ENCODE peak calls at places on chromosome 7, in five cellular contexts. T is ovary; C is EH; X is activated CD8-positive, alpha-beta memory T cell treated with anti-CD3 and anti-CD28 coated beads for 4 hours; J is CD8-positive, alpha-beta T cell. D is an unnamed sample.

GRCh38 chr7:126805351-126805750 is 447.4 kb downstream of the GRM8 start:
- DNase-seq in C (no peak), T (no peak), X (no peak), J (no peak), D (no peak)

GRCh38 chr7:82945480-82945879 is 217.2 kb downstream of the PCLO start:
- DNase-seq in X (no peak), T (no peak), C (no peak), J (no peak), D (no peak)

GRCh38 chr7:39054731-39055130 is 77.0 kb downstream of the POU6F2 start:
- DNase-seq in C (no peak), T (no peak), X (no peak), J (no peak), D (no peak)

GRCh38 chr7:130975731-130976130 is 241.7 kb upstream of the KLF14 start:
- DNase-seq in C (no peak), J (no peak), X (no peak), T (no peak), D (no peak)

GRCh38 chr7:33761440-33762080 is 143.8 kb upstream of the BMPER start:
- DNase-seq in J (no peak), T (no peak), C (no peak), X (no peak), D (no peak)

GRCh38 chr7:135650831-135651573 is 11.3 kb upstream of the STMP1 start:
- DNase-seq in J (no peak), X (no peak), C (peak; percentile 22), T (no peak), D (no peak)

GRCh38 chr7:69889338-69890080 is 291.2 kb downstream of the AUTS2 start:
- DNase-seq in J (no peak), X (no peak), C (no peak), T (no peak), D (no peak)

GRCh38 chr7:130908345-130909160 is 174.5 kb upstream of the KLF14 start:
- DNase-seq in J (no peak), T (no peak), X (no peak), C (no peak), D (no peak)

GRCh38 chr7:7100432-7100849 is 81.9 kb upstream of the C1GALT1 start:
- DNase-seq in T (no peak), C (no peak), X (no peak), J (no peak), D (no peak)

GRCh38 chr7:140542226-140542625 is 62.9 kb upstream of the MKRN1 start:
- DNase-seq in C (peak; percentile 75), T (peak; percentile 81), X (no peak), J (no peak), D (no peak)

GRCh38 chr7:48025630-48026029 is 3.3 kb downstream of the SUN3 start:
- DNase-seq in X (no peak), J (no peak), C (no peak), T (no peak), D (no peak)

GRCh38 chr7:1322240-1323110 is 89.8 kb downstream of the UNCX start:
- DNase-seq in J (no peak), T (no peak), C (no peak), X (no peak), D (peak; percentile 53)

GRCh38 chr7:8206950-8207349 is 55.0 kb downstream of the ICA1 start:
- DNase-seq in X (no peak), T (no peak), C (no peak), J (no peak), D (no peak)

GRCh38 chr7:133770863-133771492 is 356.2 kb upstream of the LRGUK start:
- DNase-seq in J (no peak), T (no peak), C (peak; percentile 62), X (no peak), D (no peak)

GRCh38 chr7:76512941-76513816 is 2.8 kb downstream of the UPK3B start:
- DNase-seq in C (peak; percentile 21), T (peak; percentile 66), X (no peak), J (no peak), D (peak; percentile 81)

GRCh38 chr7:90669002-90669401 is 72.9 kb downstream of the CDK14 start:
- DNase-seq in T (no peak), J (no peak), X (no peak), C (no peak), D (no peak)

GRCh38 chr7:56605146-56605545 is 488.9 kb upstream of the NUPR2 start:
- DNase-seq in T (no peak), C (no peak), J (no peak), X (no peak), D (no peak)

GRCh38 chr7:114939484-114940097 is 17.7 kb downstream of the MDFIC start:
- DNase-seq in X (no peak), C (no peak), J (no peak), T (no peak), D (no peak)

GRCh38 chr7:105778956-105779355 is 97.4 kb downstream of the ATXN7L1 start:
- DNase-seq in J (no peak), C (no peak), T (no peak), X (no peak), D (no peak)

GRCh38 chr7:55158983-55159382 is 140.2 kb downstream of the EGFR start:
- DNase-seq in T (no peak), C (no peak), J (no peak), X (no peak), D (no peak)

GRCh38 chr7:144584741-144585140 is 181.2 kb upstream of the NOBOX start:
- DNase-seq in J (no peak), X (no peak), C (no peak), T (no peak), D (no peak)

GRCh38 chr7:107644704-107645083 is 15.9 kb upstream of the SLC26A4 start:
- DNase-seq in T (no peak), J (no peak), C (no peak), X (no peak), D (no peak)

GRCh38 chr7:47601119-47601880 is 19.4 kb upstream of the TNS3 start:
- DNase-seq in C (peak; percentile 94), X (no peak), T (no peak), J (no peak), D (no peak)